ENCODE peak calls at places on chromosomes 11 and 22, in ten cellular contexts. V is CD8-positive, alpha-beta T cell; D is A549; U is psoas muscle; S is colonic mucosa; Q is heart right ventricle; A is brain microvascular endothelial cell; Z is IMR-90; B is esophagus squamous epithelium; C is upper lobe of left lung. I is an unnamed sample.

GRCh38 chr11:74932797-74933196 is 16.1 kb downstream of the XRRA1 start:
- DNase-seq in V (no peak), D (no peak), U (no peak), S (no peak), Q (no peak), A (peak), Z (peak), B (no peak), C (no peak), I (peak)

GRCh38 chr11:126083829-126084607 is 21.4 kb upstream of the CDON start:
- DNase-seq in V (peak), D (no peak), U (no peak), S (no peak), Q (no peak), A (no peak), Z (no peak), B (no peak), C (no peak), I (no peak)

GRCh38 chr11:35106595-35106994 is 32.4 kb upstream of the CD44 start:
- DNase-seq in V (no peak), D (no peak), U (no peak), S (no peak), Q (no peak), A (no peak), Z (no peak), B (no peak), C (no peak), I (no peak)

GRCh38 chr11:123318623-123319022 is 111.4 kb upstream of the GRAMD1B start:
- DNase-seq in V (no peak), D (no peak), U (no peak), S (no peak), Q (no peak), A (no peak), Z (no peak), B (no peak), C (no peak), I (no peak)

GRCh38 chr22:38124236-38124974 is 13.9 kb upstream of the BAIAP2L2 start:
- DNase-seq in V (no peak), D (no peak), U (no peak), S (no peak), Q (no peak), A (no peak), Z (no peak), B (no peak), C (no peak), I (peak)

GRCh38 chr11:57787920-57788716 is 26.5 kb downstream of the CTNND1 start:
- DNase-seq in V (no peak), D (no peak), U (no peak), S (no peak), Q (no peak), A (no peak), Z (no peak), B (no peak), C (peak), I (peak)

GRCh38 chr11:115104851-115105453 is 399.3 kb downstream of the CADM1 start:
- DNase-seq in V (no peak), D (no peak), U (no peak), S (no peak), Q (no peak), A (no peak), Z (no peak), B (no peak), C (no peak), I (no peak)

GRCh38 chr11:73680687-73681086 is 34.3 kb downstream of the PLEKHB1 start:
- DNase-seq in V (no peak), D (no peak), U (no peak), S (no peak), Q (no peak), A (no peak), Z (peak), B (no peak), C (no peak), I (no peak)

GRCh38 chr11:76282106-76282630 is 75.9 kb upstream of the WNT11 start:
- DNase-seq in V (no peak), D (no peak), U (no peak), S (no peak), Q (no peak), A (no peak), Z (no peak), B (no peak), C (no peak), I (no peak)

GRCh38 chr11:65654375-65655349 is 8.1 kb downstream of the RELA start:
- DNase-seq in V (no peak), D (no peak), U (peak), S (no peak), Q (peak), A (no peak), Z (no peak), B (no peak), C (no peak), I (no peak)

GRCh38 chr22:19787849-19788141 is 27.2 kb downstream of the TBX1 start:
- DNase-seq in V (no peak), D (no peak), U (peak), S (no peak), Q (no peak), A (no peak), Z (no peak), B (no peak), C (no peak), I (no peak)

GRCh38 chr11:19241260-19242183 is 777 bp upstream of the E2F8 start:
- DNase-seq in V (no peak), D (peak), U (peak), S (peak), Q (peak), A (no peak), Z (no peak), B (no peak), C (peak), I (peak)

GRCh38 chr11:94283678-94284077 is 20.7 kb upstream of the IZUMO1R start:
- DNase-seq in V (no peak), D (no peak), U (no peak), S (no peak), Q (no peak), A (no peak), Z (no peak), B (no peak), C (no peak), I (no peak)

GRCh38 chr11:7204778-7205177 is 46.9 kb upstream of the SYT9 start:
- DNase-seq in V (no peak), D (no peak), U (no peak), S (no peak), Q (no peak), A (peak), Z (no peak), B (no peak), C (no peak), I (peak)

GRCh38 chr11:125084057-125084416 is 20.9 kb downstream of the SLC37A2 start:
- DNase-seq in V (no peak), D (no peak), U (no peak), S (no peak), Q (no peak), A (no peak), Z (no peak), B (no peak), C (no peak), I (no peak)

GRCh38 chr11:67041602-67042001 is 15.0 kb upstream of the RHOD start:
- DNase-seq in V (no peak), D (no peak), U (no peak), S (no peak), Q (no peak), A (no peak), Z (no peak), B (no peak), C (no peak), I (no peak)

GRCh38 chr11:2515401-2516275 is 70.8 kb downstream of the KCNQ1 start:
- DNase-seq in V (peak), D (no peak), U (peak), S (peak), Q (no peak), A (no peak), Z (no peak), B (no peak), C (no peak), I (no peak)

GRCh38 chr11:62508336-62509058 is 38.1 kb downstream of the AHNAK start:
- DNase-seq in V (no peak), D (peak), U (peak), S (peak), Q (peak), A (peak), Z (peak), B (no peak), C (peak), I (peak)
- TF ChIP-seq CTCF in V (no peak), D (peak), U (peak), S (peak), Q (peak), A (peak), Z (peak), B (no peak), C (peak), I (peak)

GRCh38 chr22:47192106-47192650 is 429.7 kb downstream of the TBC1D22A start:
- DNase-seq in V (no peak), D (no peak), U (peak), S (peak), Q (peak), A (no peak), Z (no peak), B (no peak), C (peak), I (no peak)

GRCh38 chr22:47193606-47194316 is 431.3 kb downstream of the TBC1D22A start:
- DNase-seq in V (no peak), D (no peak), U (peak), S (peak), Q (no peak), A (no peak), Z (no peak), B (no peak), C (no peak), I (no peak)

GRCh38 chr22:47191630-47192105 is 429.2 kb downstream of the TBC1D22A start:
- DNase-seq in V (no peak), D (no peak), U (no peak), S (no peak), Q (no peak), A (no peak), Z (no peak), B (no peak), C (no peak), I (no peak)

GRCh38 chr22:47194476-47195155 is 432.2 kb downstream of the TBC1D22A start:
- DNase-seq in V (no peak), D (no peak), U (no peak), S (peak), Q (no peak), A (no peak), Z (no peak), B (no peak), C (no peak), I (no peak)

DNA sequence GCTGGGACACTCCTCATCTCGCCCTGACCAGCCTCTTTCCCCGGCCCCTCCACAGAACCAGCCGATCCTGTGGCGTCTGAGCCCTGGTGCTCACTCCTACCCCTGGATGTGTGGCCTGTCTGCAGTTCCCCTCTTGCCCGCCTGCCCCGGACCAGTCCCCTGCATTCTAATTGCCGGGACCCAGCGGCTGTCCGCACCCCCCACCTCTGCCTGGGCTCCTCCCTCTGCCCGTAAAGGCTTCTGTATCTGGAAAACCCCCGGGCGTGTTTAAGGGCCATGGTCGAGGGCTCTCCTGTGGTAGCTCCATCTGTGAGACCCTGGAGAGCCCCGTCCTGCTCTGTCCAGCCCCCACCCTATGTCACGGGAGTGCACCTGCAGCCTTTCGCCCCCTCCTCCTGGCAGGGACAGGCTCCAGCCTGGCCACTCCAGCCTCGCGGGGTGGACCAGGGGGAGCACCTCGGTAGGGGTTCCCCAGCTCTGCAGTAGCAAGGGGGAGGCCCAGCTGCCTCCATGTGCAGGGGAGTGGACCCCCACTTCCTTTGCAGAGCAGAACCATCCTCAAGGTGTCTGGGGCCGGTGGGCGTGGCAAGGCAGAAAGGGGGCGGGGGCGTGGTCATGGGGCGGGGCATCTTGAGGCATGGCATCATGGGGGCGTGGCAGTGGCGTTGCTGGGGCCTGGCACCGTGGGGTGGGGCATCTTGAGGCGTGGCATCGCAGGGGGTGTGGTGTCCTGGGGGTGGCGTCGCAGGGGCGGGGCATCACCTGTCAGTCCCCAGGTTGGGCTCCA is 430.4 kb downstream of the TBC1D22A start:
- DNase-seq in V (no peak), D (peak), U (peak), S (peak), Q (no peak), A (no peak), Z (no peak), B (no peak), C (peak), I (no peak)
- H3K4me3 ChIP-seq in V (no peak), D (peak), U (no peak), S (no peak), Q (no peak), A (no peak), Z (no peak), B (no peak), C (no peak), I (no peak)

DNA sequence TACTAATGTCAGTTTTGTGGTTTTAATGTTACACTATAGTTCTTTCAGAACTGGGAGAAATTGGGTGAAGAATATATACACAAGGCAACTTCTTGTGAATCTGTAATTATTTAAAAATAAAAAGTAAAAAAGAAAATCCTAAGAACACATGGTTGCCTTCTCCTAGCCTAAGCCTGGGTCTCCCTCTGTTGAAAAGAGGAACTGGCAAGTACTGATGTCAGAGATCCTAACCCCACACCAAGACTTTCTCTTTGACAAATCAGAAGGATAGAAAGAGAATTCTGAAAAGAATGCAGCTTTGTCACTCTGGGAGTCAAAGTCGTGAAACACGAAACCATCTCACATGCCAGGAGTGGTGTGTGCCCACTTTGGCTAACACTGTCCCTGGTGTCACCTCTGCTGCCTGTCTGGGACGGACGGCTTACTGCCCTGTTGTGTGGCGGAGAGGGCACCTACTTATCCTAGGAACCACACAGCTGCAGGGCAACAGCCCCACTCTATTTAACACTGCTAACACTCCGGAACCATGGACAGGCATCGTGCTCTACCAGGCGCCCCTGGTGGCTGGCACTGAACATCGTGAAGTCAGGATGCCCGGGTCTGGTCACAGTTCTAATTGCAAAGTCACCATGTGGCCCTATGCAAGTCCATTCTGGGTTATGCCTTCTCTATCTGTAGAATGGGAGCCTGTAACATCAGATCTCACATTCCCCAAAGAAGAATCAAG is 108.8 kb upstream of the CD82 start:
- DNase-seq in V (no peak), D (peak), U (no peak), S (no peak), Q (no peak), A (no peak), Z (no peak), B (no peak), C (no peak), I (peak)
- TF ChIP-seq CTCF in V (no peak), D (peak), U (no peak), S (no peak), Q (peak), A (peak), Z (peak), B (no peak), C (peak), I (peak)

DNA sequence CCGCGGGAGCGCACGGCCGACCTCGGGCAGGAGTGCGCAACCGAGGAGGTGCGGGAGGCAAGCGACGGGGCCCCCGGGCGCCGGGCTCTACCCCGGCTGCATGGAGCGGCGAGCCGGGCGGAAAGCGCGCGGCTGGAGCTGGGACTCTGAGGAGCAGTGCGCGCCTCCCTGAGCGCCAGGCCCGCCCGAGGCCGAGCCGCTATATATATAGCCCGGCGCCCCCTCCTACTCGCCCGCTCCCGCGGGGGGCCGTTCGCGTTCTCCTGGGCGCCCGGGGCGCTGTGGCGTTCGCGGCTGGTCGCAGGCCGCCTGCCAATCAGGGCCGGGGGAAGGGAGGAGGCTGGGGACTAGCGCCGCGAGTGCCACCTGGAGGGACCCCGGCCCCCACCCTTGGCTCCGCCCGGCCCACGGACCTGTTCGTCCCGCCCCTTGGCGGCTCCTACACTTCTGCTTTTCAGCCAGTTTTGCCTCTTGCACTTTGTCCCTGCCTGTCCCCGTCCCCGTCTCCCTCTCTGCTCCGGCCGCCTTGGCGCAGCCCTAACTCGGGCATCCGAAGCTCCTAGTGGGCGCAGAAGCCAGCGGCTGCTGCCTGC is at the start of gene FGF4:
- DNase-seq in V (no peak), D (no peak), U (no peak), S (no peak), Q (no peak), A (no peak), Z (no peak), B (no peak), C (no peak), I (no peak)
- H3K4me3 ChIP-seq in V (no peak), D (peak), U (no peak), S (no peak), Q (no peak), A (no peak), Z (no peak), B (no peak), C (no peak), I (no peak)

GRCh38 chr11:122226810-122227379 is 110.9 kb upstream of the BLID start:
- DNase-seq in V (no peak), D (no peak), U (no peak), S (no peak), Q (no peak), A (no peak), Z (no peak), B (no peak), C (no peak), I (no peak)
- TF ChIP-seq CTCF in V (no peak), D (no peak), U (no peak), S (no peak), Q (no peak), A (no peak), Z (no peak), B (no peak), C (no peak), I (no peak)

GRCh38 chr22:33051960-33052839 is 6.0 kb downstream of the SYN3 start:
- DNase-seq in V (no peak), D (no peak), U (no peak), S (no peak), Q (no peak), A (no peak), Z (no peak), B (no peak), C (no peak), I (no peak)

GRCh38 chr22:33057363-33057995 is 702 bp downstream of the SYN3 start:
- DNase-seq in V (no peak), D (no peak), U (no peak), S (no peak), Q (no peak), A (no peak), Z (no peak), B (no peak), C (no peak), I (no peak)

GRCh38 chr22:33056108-33056507 is 2.1 kb downstream of the SYN3 start:
- DNase-seq in V (no peak), D (no peak), U (no peak), S (no peak), Q (no peak), A (no peak), Z (no peak), B (no peak), C (no peak), I (no peak)

GRCh38 chr22:33053323-33053722 is 4.9 kb downstream of the SYN3 start:
- DNase-seq in V (no peak), D (no peak), U (no peak), S (no peak), Q (no peak), A (no peak), Z (no peak), B (no peak), C (no peak), I (no peak)

GRCh38 chr22:33054276-33054675 is 3.9 kb downstream of the SYN3 start:
- DNase-seq in V (no peak), D (no peak), U (no peak), S (no peak), Q (no peak), A (no peak), Z (no peak), B (no peak), C (no peak), I (no peak)
- H3K4me3 ChIP-seq in V (no peak), D (no peak), U (no peak), S (no peak), Q (no peak), A (no peak), Z (no peak), B (no peak), C (no peak), I (no peak)

DNA sequence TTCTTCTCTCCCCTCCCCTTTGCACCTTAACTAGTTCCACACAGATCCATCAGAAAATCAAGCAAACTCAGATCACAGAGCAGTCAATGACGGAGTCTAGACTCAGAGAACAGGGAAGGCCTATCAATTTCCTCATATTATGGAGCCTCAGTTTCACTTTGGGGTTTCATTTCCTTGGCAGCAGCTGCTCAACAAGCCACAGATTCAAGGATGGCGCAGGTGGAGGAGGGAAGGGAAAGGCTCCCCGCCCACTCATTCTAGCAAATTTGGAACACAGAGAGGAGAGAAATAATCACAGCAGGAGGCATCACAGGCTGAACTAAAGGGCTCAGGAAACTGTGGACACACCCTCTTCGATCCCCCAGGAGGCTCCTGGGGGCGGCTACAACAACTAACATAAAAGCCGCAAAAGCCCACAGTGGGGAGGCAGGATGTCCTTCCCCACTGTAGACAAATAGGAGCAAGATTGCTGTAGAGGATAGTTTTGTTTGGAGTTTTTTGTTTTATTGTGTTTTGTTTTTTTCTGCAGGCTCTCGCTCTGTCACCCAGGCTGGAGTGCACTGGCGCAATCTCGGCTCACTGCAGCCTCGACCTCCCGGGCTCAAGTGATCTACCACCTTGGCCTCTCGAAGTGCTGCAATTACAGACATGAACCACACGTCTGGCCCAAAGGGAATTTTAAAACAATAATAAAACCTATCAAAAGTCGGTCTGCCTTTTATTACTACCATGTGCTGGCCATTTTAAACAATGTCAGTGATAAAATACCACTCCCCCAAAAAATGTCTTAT is 3.4 kb downstream of the PLAAT3 start:
- DNase-seq in V (no peak), D (no peak), U (no peak), S (no peak), Q (peak), A (peak), Z (no peak), B (no peak), C (peak), I (no peak)
- TF ChIP-seq CTCF in V (no peak), D (no peak), U (no peak), S (no peak), Q (no peak), A (no peak), Z (no peak), B (no peak), C (peak), I (no peak)

DNA sequence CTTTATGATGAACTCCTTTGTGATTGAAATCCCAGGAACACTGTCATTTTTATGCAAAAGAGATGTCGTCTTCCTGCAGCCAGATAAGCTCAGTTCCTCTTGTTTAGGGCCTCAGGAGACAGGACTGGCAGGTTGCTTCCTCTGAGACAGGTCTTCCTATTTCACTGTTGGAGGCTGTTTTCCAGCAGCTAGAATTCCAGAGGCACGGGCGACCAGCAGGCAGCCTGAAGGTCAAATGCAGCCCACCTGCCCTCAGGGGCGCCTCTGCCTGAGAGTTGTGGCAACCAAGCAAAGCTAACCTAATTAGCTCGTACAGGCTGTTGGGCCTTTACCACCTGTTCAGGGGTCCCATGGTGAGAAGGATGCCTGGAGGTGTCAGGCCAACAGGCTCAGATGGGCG is 22.3 kb downstream of the SLC6A5 start:
- DNase-seq in V (no peak), D (no peak), U (no peak), S (no peak), Q (no peak), A (no peak), Z (no peak), B (no peak), C (no peak), I (no peak)
- H3K4me3 ChIP-seq in V (no peak), D (no peak), U (no peak), S (no peak), Q (no peak), A (no peak), Z (no peak), B (no peak), C (no peak), I (no peak)

I was measured in epithelial cell of esophagus.